ENCODE peak calls at places on chromosomes 11 and 22, in four cellular contexts. L is AG08396, H is NCI-H2029 treated with DMSO at 0.1 percent for 48 hours, O is amygdala. T is an unnamed sample.

GRCh38 chr11:128956401-128957203 is 13.9 kb upstream of the TP53AIP1 start:
- DNase-seq in O (peak), L (peak), H (peak), T (peak)

GRCh38 chr22:46798366-46799057 is 36.1 kb downstream of the TBC1D22A start:
- DNase-seq in O (peak), L (peak), H (no peak), T (peak)

GRCh38 chr11:86050310-86050709 is 18.6 kb downstream of the PICALM start:
- DNase-seq in L (no peak), O (no peak), H (no peak), T (no peak)

GRCh38 chr11:78037056-78037455 is 14.0 kb upstream of the KCTD14 start:
- DNase-seq in O (no peak), L (no peak), H (no peak), T (no peak)

GRCh38 chr22:20111045-20111688 is 4.7 kb upstream of the RANBP1 start:
- DNase-seq in H (no peak), L (peak), O (no peak), T (peak)

GRCh38 chr22:46797355-46797754 is 34.9 kb downstream of the TBC1D22A start:
- DNase-seq in L (no peak), H (no peak), O (no peak), T (peak)

GRCh38 chr11:119315139-119316016 is 1.6 kb downstream of the MCAM start:
- DNase-seq in H (peak), L (peak), O (peak), T (peak)

GRCh38 chr11:19332476-19332875 is 91.7 kb upstream of the E2F8 start:
- DNase-seq in H (no peak), L (no peak), O (no peak), T (no peak)

GRCh38 chr11:102544594-102544993 is 14.0 kb upstream of the MMP7 start:
- DNase-seq in L (no peak), H (no peak), O (no peak), T (no peak)

GRCh38 chr11:116853461-116854073 is 16.1 kb upstream of the APOA1 start:
- DNase-seq in O (no peak), L (peak), H (peak), T (peak)

GRCh38 chr11:3109434-3109833 is 52.2 kb upstream of the CARS1 start:
- DNase-seq in L (no peak), O (no peak), H (no peak), T (no peak)

GRCh38 chr11:6693342-6694228 is 10.4 kb upstream of the MRPL17 start:
- DNase-seq in L (no peak), O (no peak), H (no peak), T (peak)

GRCh38 chr11:48041877-48042698 is 61.7 kb downstream of the PTPRJ start:
- DNase-seq in O (peak), L (no peak), H (no peak), T (no peak)

GRCh38 chr22:38153821-38154562 is 27.6 kb downstream of the PLA2G6 start:
- DNase-seq in L (no peak), O (no peak), H (peak), T (no peak)

GRCh38 chr22:19523240-19524169 is 705 bp downstream of the CLDN5 start:
- DNase-seq in H (no peak), O (no peak), L (peak), T (no peak)

GRCh38 chr11:6473481-6474422 is at the start of gene TRIM3:
- DNase-seq in O (peak), L (peak), H (peak), T (peak)

GRCh38 chr22:50347157-50347556 is 4.0 kb downstream of the PPP6R2 start:
- DNase-seq in L (no peak), O (no peak), H (no peak), T (no peak)

GRCh38 chr11:120337133-120337895 is 1.1 kb downstream of the ARHGEF12 start:
- DNase-seq in H (peak), L (no peak), O (no peak), T (peak)

GRCh38 chr11:118002541-118003019 is 16.4 kb downstream of the IL10RA start:
- DNase-seq in L (no peak), O (no peak), H (no peak), T (no peak)

GRCh38 chr11:123357990-123358827 is 71.9 kb upstream of the GRAMD1B start:
- DNase-seq in L (no peak), O (no peak), H (peak), T (no peak)

GRCh38 chr11:113177596-113178115 is 136.7 kb upstream of the TTC12 start:
- DNase-seq in H (no peak), L (no peak), O (no peak), T (no peak)

GRCh38 chr11:34680206-34680605 is 59.3 kb downstream of the EHF start:
- DNase-seq in O (no peak), L (no peak), H (no peak), T (no peak)

GRCh38 chr22:45318558-45319318 is 9.0 kb downstream of the FAM118A start:
- DNase-seq in L (peak), H (no peak), O (no peak), T (no peak)

GRCh38 chr11:120013325-120014250 is 124.3 kb downstream of the TRIM29 start:
- DNase-seq in L (peak), O (peak), H (no peak), T (peak)

GRCh38 chr11:124115782-124116616 is 749 bp downstream of the VWA5A start:
- DNase-seq in H (no peak), O (no peak), L (peak), T (no peak)

GRCh38 chr22:43171019-43171491 is 15.9 kb downstream of the TTLL12 start:
- DNase-seq in L (no peak), O (no peak), H (no peak), T (no peak)

GRCh38 chr11:28420099-28420498 is 311.9 kb downstream of the METTL15 start:
- DNase-seq in H (no peak), O (no peak), L (no peak), T (no peak)

GRCh38 chr22:37079668-37080171 is 28.2 kb downstream of the KCTD17 start:
- DNase-seq in L (peak), H (no peak), O (no peak), T (no peak)

GRCh38 chr11:113521737-113522517 is 46.7 kb upstream of the DRD2 start:
- DNase-seq in L (no peak), O (no peak), H (no peak), T (no peak)

GRCh38 chr11:118909619-118910308 is 16.0 kb downstream of the BCL9L start:
- DNase-seq in L (no peak), O (no peak), H (no peak), T (no peak)

GRCh38 chr22:42863349-42863911 is 6.4 kb upstream of the ARFGAP3 start:
- DNase-seq in O (no peak), H (no peak), L (peak), T (peak)

GRCh38 chr11:47791774-47792173 is 24.6 kb upstream of the FNBP4 start:
- DNase-seq in L (no peak), H (no peak), O (no peak), T (no peak)

GRCh38 chr11:84430661-84431060 is 1144.5 kb upstream of the CCDC90B start:
- DNase-seq in O (no peak), H (no peak), L (no peak), T (no peak)

GRCh38 chr11:2527621-2528291 is 82.9 kb downstream of the KCNQ1 start:
- DNase-seq in L (no peak), O (no peak), H (no peak), T (no peak)

T was measured in ACHN.